ENCODE peak calls at places on chromosomes 6 and 20, in seven cellular contexts. One of them, this sample, is unnamed.

GRCh38 chr6:137297887-137298286 is 78.7 kb upstream of the IFNGR1 start:
- DNase-seq in AG09309: no peak
- DNase-seq in left cardiac atrium: no peak
- DNase-seq in amniotic stem cell: no peak
- DNase-seq in IMR-90: peak
- DNase-seq in stimulated activated CD4-positive, alpha-beta T cell treated with anti-CD3 and anti-CD28 coated beads, Interleukin-1b, Interleukin-23, amount 100 ng/mL, for 4 hours: no peak
- DNase-seq in memory B cell: no peak
- DNase-seq in this sample: no peak

GRCh38 chr20:52577696-52578095 is 386.1 kb upstream of the ZFP64 start:
- DNase-seq in AG09309: no peak
- DNase-seq in left cardiac atrium: no peak
- DNase-seq in amniotic stem cell: no peak
- DNase-seq in IMR-90: no peak
- DNase-seq in stimulated activated CD4-positive, alpha-beta T cell treated with anti-CD3 and anti-CD28 coated beads, Interleukin-1b, Interleukin-23, amount 100 ng/mL, for 4 hours: no peak
- DNase-seq in memory B cell: no peak
- DNase-seq in this sample: no peak

GRCh38 chr6:163554663-163555062 is 140.1 kb downstream of the QKI start:
- DNase-seq in AG09309: no peak
- DNase-seq in left cardiac atrium: peak
- DNase-seq in amniotic stem cell: no peak
- DNase-seq in IMR-90: peak
- DNase-seq in stimulated activated CD4-positive, alpha-beta T cell treated with anti-CD3 and anti-CD28 coated beads, Interleukin-1b, Interleukin-23, amount 100 ng/mL, for 4 hours: peak
- DNase-seq in memory B cell: peak
- DNase-seq in this sample: peak

GRCh38 chr6:169589699-169590257 is 112.1 kb downstream of the WDR27 start:
- DNase-seq in AG09309: no peak
- DNase-seq in left cardiac atrium: no peak
- DNase-seq in amniotic stem cell: no peak
- DNase-seq in IMR-90: no peak
- DNase-seq in stimulated activated CD4-positive, alpha-beta T cell treated with anti-CD3 and anti-CD28 coated beads, Interleukin-1b, Interleukin-23, amount 100 ng/mL, for 4 hours: no peak
- DNase-seq in memory B cell: no peak
- DNase-seq in this sample: no peak

GRCh38 chr20:49562341-49563014 is 5.5 kb downstream of the PTGIS start:
- DNase-seq in AG09309: no peak
- DNase-seq in left cardiac atrium: peak
- DNase-seq in amniotic stem cell: peak
- DNase-seq in IMR-90: peak
- DNase-seq in stimulated activated CD4-positive, alpha-beta T cell treated with anti-CD3 and anti-CD28 coated beads, Interleukin-1b, Interleukin-23, amount 100 ng/mL, for 4 hours: no peak
- DNase-seq in memory B cell: no peak
- DNase-seq in this sample: peak

GRCh38 chr6:82711992-82712788 is 348.6 kb downstream of the TPBG start:
- DNase-seq in AG09309: peak
- DNase-seq in left cardiac atrium: peak
- DNase-seq in amniotic stem cell: no peak
- DNase-seq in IMR-90: no peak
- DNase-seq in stimulated activated CD4-positive, alpha-beta T cell treated with anti-CD3 and anti-CD28 coated beads, Interleukin-1b, Interleukin-23, amount 100 ng/mL, for 4 hours: no peak
- DNase-seq in memory B cell: no peak
- DNase-seq in this sample: no peak

GRCh38 chr20:297925-298754 is 770 bp downstream of the ZCCHC3 start:
- DNase-seq in AG09309: no peak
- DNase-seq in left cardiac atrium: peak
- DNase-seq in amniotic stem cell: no peak
- DNase-seq in IMR-90: peak
- DNase-seq in stimulated activated CD4-positive, alpha-beta T cell treated with anti-CD3 and anti-CD28 coated beads, Interleukin-1b, Interleukin-23, amount 100 ng/mL, for 4 hours: peak
- DNase-seq in memory B cell: peak
- DNase-seq in this sample: peak

GRCh38 chr6:3264356-3264755 is 5.6 kb downstream of the PSMG4 start:
- DNase-seq in AG09309: no peak
- DNase-seq in left cardiac atrium: no peak
- DNase-seq in amniotic stem cell: no peak
- DNase-seq in IMR-90: no peak
- DNase-seq in stimulated activated CD4-positive, alpha-beta T cell treated with anti-CD3 and anti-CD28 coated beads, Interleukin-1b, Interleukin-23, amount 100 ng/mL, for 4 hours: no peak
- DNase-seq in memory B cell: no peak
- DNase-seq in this sample: no peak